ENCODE peak calls at places on chromosomes 12 and 14, in seven cellular contexts. One of them, this sample, is unnamed.

GRCh38 chr12:83322816-83323215 is 636.1 kb downstream of the TMTC2 start:
- DNase-seq in K562: no peak
- DNase-seq in SK-N-SH: no peak
- DNase-seq in GM23338: no peak
- DNase-seq in A549: no peak
- DNase-seq in GM12878: no peak
- DNase-seq in HepG2: no peak
- DNase-seq in this sample: no peak

GRCh38 chr12:101793401-101793800 is 37.4 kb downstream of the GNPTAB start:
- DNase-seq in A549: no peak
- DNase-seq in SK-N-SH: no peak
- DNase-seq in GM12878: peak
- DNase-seq in GM23338: no peak
- DNase-seq in K562: peak
- DNase-seq in HepG2: no peak
- DNase-seq in this sample: no peak

GRCh38 chr14:59028476-59029202 is 159.8 kb upstream of the DAAM1 start:
- DNase-seq in GM12878: peak
- DNase-seq in HepG2: peak
- DNase-seq in K562: peak
- DNase-seq in A549: peak
- DNase-seq in SK-N-SH: peak
- DNase-seq in GM23338: peak
- DNase-seq in this sample: peak

GRCh38 chr14:84442481-84442880 is 1087.5 kb upstream of the FLRT2 start:
- DNase-seq in SK-N-SH: no peak
- DNase-seq in HepG2: no peak
- DNase-seq in GM12878: no peak
- DNase-seq in K562: no peak
- DNase-seq in A549: no peak
- DNase-seq in GM23338: no peak
- DNase-seq in this sample: no peak

GRCh38 chr12:39671898-39672875 is 52.6 kb upstream of the ABCD2 start:
- DNase-seq in A549: no peak
- DNase-seq in GM12878: no peak
- DNase-seq in GM23338: no peak
- DNase-seq in K562: no peak
- DNase-seq in HepG2: no peak
- DNase-seq in SK-N-SH: no peak
- DNase-seq in this sample: no peak

GRCh38 chr12:51915951-51916350 is 8.6 kb downstream of the ACVRL1 start:
- DNase-seq in GM23338: no peak
- DNase-seq in A549: no peak
- DNase-seq in HepG2: no peak
- DNase-seq in K562: no peak
- DNase-seq in GM12878: no peak
- DNase-seq in SK-N-SH: peak
- DNase-seq in this sample: no peak

GRCh38 chr12:103673487-103673886 is 86.4 kb downstream of the STAB2 start:
- DNase-seq in GM12878: no peak
- DNase-seq in HepG2: no peak
- DNase-seq in GM23338: no peak
- DNase-seq in SK-N-SH: no peak
- DNase-seq in A549: no peak
- DNase-seq in K562: no peak
- DNase-seq in this sample: no peak

GRCh38 chr12:3004655-3005565 is 45.7 kb downstream of the TEAD4 start:
- DNase-seq in GM12878: no peak
- DNase-seq in GM23338: peak
- DNase-seq in K562: no peak
- DNase-seq in A549: no peak
- DNase-seq in HepG2: no peak
- DNase-seq in SK-N-SH: peak
- DNase-seq in this sample: no peak

GRCh38 chr12:28998662-28999120 is 150.4 kb upstream of the FAR2 start:
- DNase-seq in GM23338: peak
- DNase-seq in A549: peak
- DNase-seq in HepG2: peak
- DNase-seq in GM12878: no peak
- DNase-seq in SK-N-SH: peak
- DNase-seq in K562: peak
- DNase-seq in this sample: no peak
- TF ChIP-seq REST in GM23338: no peak
- TF ChIP-seq REST in A549: no peak
- TF ChIP-seq REST in HepG2: no peak
- TF ChIP-seq REST in GM12878: no peak
- TF ChIP-seq REST in SK-N-SH: no peak
- TF ChIP-seq REST in K562: no peak
- TF ChIP-seq REST in this sample: no peak

GRCh38 chr14:60089201-60089600 is 2.5 kb upstream of the PCNX4 start:
- DNase-seq in GM23338: no peak
- DNase-seq in K562: no peak
- DNase-seq in A549: no peak
- DNase-seq in GM12878: no peak
- DNase-seq in SK-N-SH: no peak
- DNase-seq in HepG2: no peak
- DNase-seq in this sample: no peak
- H3K4me2 ChIP-seq in GM23338: no peak
- H3K4me2 ChIP-seq in K562: no peak
- H3K4me2 ChIP-seq in A549: no peak
- H3K4me2 ChIP-seq in GM12878: no peak
- H3K4me2 ChIP-seq in SK-N-SH: no peak
- H3K4me2 ChIP-seq in HepG2: no peak
- H3K4me2 ChIP-seq in this sample: no peak

GRCh38 chr14:35320472-35320871 is 28.3 kb downstream of the PSMA6 start:
- DNase-seq in GM23338: no peak
- DNase-seq in HepG2: no peak
- DNase-seq in K562: no peak
- DNase-seq in A549: no peak
- DNase-seq in SK-N-SH: no peak
- DNase-seq in GM12878: no peak
- DNase-seq in this sample: no peak
- TF ChIP-seq REST in GM23338: no peak
- TF ChIP-seq REST in HepG2: no peak
- TF ChIP-seq REST in K562: no peak
- TF ChIP-seq REST in A549: no peak
- TF ChIP-seq REST in SK-N-SH: no peak
- TF ChIP-seq REST in GM12878: no peak
- TF ChIP-seq REST in this sample: no peak

GRCh38 chr14:30960216-30960615 is 65.2 kb upstream of the AP4S1 start:
- DNase-seq in SK-N-SH: no peak
- DNase-seq in GM12878: no peak
- DNase-seq in A549: no peak
- DNase-seq in K562: no peak
- DNase-seq in GM23338: no peak
- DNase-seq in HepG2: no peak
- DNase-seq in this sample: no peak
- H3K4me2 ChIP-seq in SK-N-SH: no peak
- H3K4me2 ChIP-seq in GM12878: peak
- H3K4me2 ChIP-seq in A549: no peak
- H3K4me2 ChIP-seq in K562: no peak
- H3K4me2 ChIP-seq in GM23338: no peak
- H3K4me2 ChIP-seq in HepG2: no peak
- H3K4me2 ChIP-seq in this sample: peak

DNA sequence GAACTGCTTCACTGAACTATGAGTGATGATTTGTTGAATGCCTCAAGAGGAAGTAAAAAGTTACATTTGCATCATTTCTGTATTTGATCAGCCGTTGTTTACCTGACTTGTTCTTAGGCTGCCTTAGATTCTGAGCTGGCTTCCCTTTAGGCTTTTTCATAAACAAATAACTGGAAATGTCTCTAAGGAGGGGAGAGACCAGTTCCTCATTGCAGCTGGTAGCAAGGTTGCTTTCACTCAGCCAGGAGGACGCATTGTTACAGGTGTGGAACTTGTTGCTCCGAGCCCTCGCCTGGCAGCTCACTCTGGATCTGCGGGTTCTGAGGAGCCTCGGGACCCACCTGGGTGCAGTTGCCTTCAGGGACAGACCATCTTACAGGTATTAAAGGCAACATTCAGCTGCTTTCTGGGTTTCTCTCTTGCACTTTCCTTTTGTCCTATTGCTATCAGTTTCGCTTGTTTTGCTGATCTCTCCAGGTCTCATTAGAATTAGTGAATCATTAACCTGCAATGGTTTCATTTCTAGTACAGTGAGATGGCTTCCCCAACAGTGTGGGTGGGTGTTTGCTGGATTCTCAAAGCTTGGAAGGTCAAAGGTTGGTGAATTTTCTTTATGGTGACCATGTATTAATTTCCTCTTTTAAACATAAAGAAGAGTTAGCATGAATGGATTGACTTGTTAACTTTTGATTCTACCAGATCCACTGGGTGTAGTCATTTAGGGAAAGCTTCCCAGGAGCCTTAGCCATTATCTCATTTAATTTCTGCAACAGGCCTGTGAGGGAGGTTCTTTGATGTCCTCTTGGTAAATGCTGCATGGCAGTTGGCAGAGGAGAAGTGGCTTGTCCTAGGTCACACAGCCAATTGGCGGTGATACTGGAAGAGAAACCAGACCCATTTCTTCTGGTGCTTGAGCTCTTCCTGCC is at the start of gene PLEKHG7:
- DNase-seq in K562: no peak
- DNase-seq in GM23338: no peak
- DNase-seq in GM12878: peak
- DNase-seq in HepG2: peak
- DNase-seq in A549: peak
- DNase-seq in SK-N-SH: no peak
- DNase-seq in this sample: no peak
- TF ChIP-seq REST in K562: no peak
- TF ChIP-seq REST in GM23338: no peak
- TF ChIP-seq REST in GM12878: no peak
- TF ChIP-seq REST in HepG2: no peak
- TF ChIP-seq REST in A549: no peak
- TF ChIP-seq REST in SK-N-SH: no peak
- TF ChIP-seq REST in this sample: no peak

GRCh38 chr14:95870772-95871171 is 5.9 kb upstream of the TUNAR start:
- DNase-seq in SK-N-SH: no peak
- DNase-seq in K562: no peak
- DNase-seq in A549: no peak
- DNase-seq in GM12878: no peak
- DNase-seq in GM23338: no peak
- DNase-seq in HepG2: no peak
- DNase-seq in this sample: no peak

GRCh38 chr14:95871531-95871930 is 5.1 kb upstream of the TUNAR start:
- DNase-seq in K562: no peak
- DNase-seq in SK-N-SH: no peak
- DNase-seq in HepG2: no peak
- DNase-seq in GM23338: no peak
- DNase-seq in GM12878: no peak
- DNase-seq in A549: no peak
- DNase-seq in this sample: no peak

GRCh38 chr14:95876769-95877490 is at the start of gene TUNAR:
- DNase-seq in A549: no peak
- DNase-seq in HepG2: no peak
- DNase-seq in GM23338: peak
- DNase-seq in K562: no peak
- DNase-seq in SK-N-SH: peak
- DNase-seq in GM12878: no peak
- DNase-seq in this sample: no peak

GRCh38 chr14:95875831-95876768 is 532 bp upstream of the TUNAR start:
- DNase-seq in A549: no peak
- DNase-seq in GM12878: no peak
- DNase-seq in GM23338: peak
- DNase-seq in HepG2: no peak
- DNase-seq in K562: no peak
- DNase-seq in SK-N-SH: peak
- DNase-seq in this sample: no peak

GRCh38 chr14:95872777-95873176 is 3.9 kb upstream of the TUNAR start:
- DNase-seq in GM12878: no peak
- DNase-seq in K562: no peak
- DNase-seq in SK-N-SH: no peak
- DNase-seq in A549: no peak
- DNase-seq in HepG2: no peak
- DNase-seq in GM23338: no peak
- DNase-seq in this sample: no peak
- H3K4me2 ChIP-seq in GM12878: no peak
- H3K4me2 ChIP-seq in K562: no peak
- H3K4me2 ChIP-seq in SK-N-SH: no peak
- H3K4me2 ChIP-seq in A549: no peak
- H3K4me2 ChIP-seq in HepG2: no peak
- H3K4me2 ChIP-seq in GM23338: no peak
- H3K4me2 ChIP-seq in this sample: no peak

GRCh38 chr14:76867536-76868452 is 41.6 kb downstream of the LRRC74A start:
- DNase-seq in K562: no peak
- DNase-seq in GM23338: no peak
- DNase-seq in HepG2: no peak
- DNase-seq in A549: no peak
- DNase-seq in GM12878: no peak
- DNase-seq in SK-N-SH: no peak
- DNase-seq in this sample: no peak
- TF ChIP-seq REST in K562: no peak
- TF ChIP-seq REST in GM23338: no peak
- TF ChIP-seq REST in HepG2: no peak
- TF ChIP-seq REST in A549: no peak
- TF ChIP-seq REST in GM12878: no peak
- TF ChIP-seq REST in SK-N-SH: no peak
- TF ChIP-seq REST in this sample: no peak

DNA sequence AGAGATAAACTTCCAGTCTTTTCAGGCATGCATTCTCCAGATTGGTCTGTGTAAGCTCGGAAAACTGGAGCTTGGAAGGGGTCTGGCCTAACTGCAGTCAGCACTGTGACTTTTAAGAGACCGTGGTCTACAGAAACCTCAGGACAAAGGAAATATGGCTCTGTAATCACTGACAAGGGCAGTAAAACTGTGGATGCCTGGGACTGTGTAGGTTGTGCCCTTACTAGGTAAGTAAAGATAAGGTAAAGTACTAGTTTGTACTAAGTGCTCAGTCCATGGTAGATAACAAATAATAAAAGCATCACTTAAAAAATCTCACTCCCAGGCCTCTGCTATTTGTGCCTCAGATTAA is 133.3 kb downstream of the KCNK10 start:
- DNase-seq in HepG2: no peak
- DNase-seq in GM12878: no peak
- DNase-seq in K562: no peak
- DNase-seq in SK-N-SH: no peak
- DNase-seq in GM23338: no peak
- DNase-seq in A549: no peak
- DNase-seq in this sample: no peak
- H3K4me2 ChIP-seq in HepG2: peak
- H3K4me2 ChIP-seq in GM12878: peak
- H3K4me2 ChIP-seq in K562: no peak
- H3K4me2 ChIP-seq in SK-N-SH: no peak
- H3K4me2 ChIP-seq in GM23338: no peak
- H3K4me2 ChIP-seq in A549: no peak
- H3K4me2 ChIP-seq in this sample: no peak

DNA sequence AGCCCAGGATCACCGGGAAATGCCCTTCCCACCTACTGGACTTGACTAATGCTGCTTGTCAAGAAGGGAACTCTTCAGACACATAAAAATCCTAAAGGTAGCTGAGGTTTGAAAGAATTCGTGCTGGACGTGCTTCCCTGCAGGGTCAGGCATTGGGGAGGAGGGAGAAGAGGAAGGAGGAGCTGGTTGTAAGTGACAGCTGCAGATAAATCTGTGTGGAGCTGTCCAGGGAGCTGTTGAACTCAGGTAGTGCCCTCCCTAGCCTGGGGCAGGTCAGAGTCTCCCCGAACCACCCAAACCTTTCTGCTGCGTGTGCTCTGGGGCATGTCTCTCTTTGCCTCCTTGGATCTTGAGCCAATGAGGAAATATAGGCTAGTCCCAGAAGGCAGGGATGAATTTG is 23.7 kb upstream of the FOS start:
- DNase-seq in SK-N-SH: no peak
- DNase-seq in A549: no peak
- DNase-seq in GM12878: no peak
- DNase-seq in HepG2: no peak
- DNase-seq in K562: peak
- DNase-seq in GM23338: no peak
- DNase-seq in this sample: no peak
- TF ChIP-seq REST in SK-N-SH: peak
- TF ChIP-seq REST in A549: peak
- TF ChIP-seq REST in GM12878: no peak
- TF ChIP-seq REST in HepG2: peak
- TF ChIP-seq REST in K562: peak
- TF ChIP-seq REST in GM23338: peak
- TF ChIP-seq REST in this sample: no peak

This sample was measured in HCT116.